ENCODE peak calls at places on chromosomes 2 and 18, in five cellular contexts. D is stimulated activated CD4-positive, alpha-beta T cell treated with anti-CD3 and anti-CD28 coated beads, Interleukin-4, amount 100 ng/mL, for 4 hours; A is left cardiac atrium; E is left lung; Z is stimulated activated CD8-positive, alpha-beta memory T cell treated with anti-CD3 and anti-CD28 coated beads, Interleukin-12 subunit alpha, Interleukin-12 subunit beta, amount 100 ng/mL, for 4 hours. V is an unnamed sample.

GRCh38 chr2:191355170-191355758 is 110.1 kb downstream of the MYO1B start:
- DNase-seq in A (no peak), Z (no peak), E (no peak), D (no peak), V (no peak)

GRCh38 chr2:218332920-218333645 is 23.6 kb upstream of the CATIP start:
- DNase-seq in A (no peak), E (no peak), Z (no peak), D (no peak), V (no peak)

GRCh38 chr18:36200354-36200771 is 13.1 kb downstream of the MOCOS start:
- DNase-seq in Z (no peak), E (no peak), D (no peak), A (no peak), V (no peak)

GRCh38 chr2:67619204-67619603 is 222.1 kb downstream of the ETAA1 start:
- DNase-seq in A (no peak), Z (no peak), E (no peak), D (no peak), V (no peak)

GRCh38 chr2:141386168-141386567 is 744.6 kb downstream of the LRP1B start:
- DNase-seq in D (no peak), E (no peak), Z (no peak), A (no peak), V (no peak)

GRCh38 chr2:42335514-42336104 is 25.4 kb downstream of the COX7A2L start:
- DNase-seq in Z (no peak), D (no peak), A (no peak), E (no peak), V (no peak)

GRCh38 chr2:164920430-164920829 is 34.9 kb downstream of the SLC38A11 start:
- DNase-seq in E (no peak), A (no peak), Z (no peak), D (no peak), V (no peak)

GRCh38 chr2:237209046-237209375 is 123.3 kb downstream of the COPS8 start:
- DNase-seq in Z (no peak), A (no peak), E (no peak), D (no peak), V (no peak)

GRCh38 chr2:187461294-187462261 is 13.5 kb upstream of the CALCRL start:
- DNase-seq in A (peak), D (no peak), Z (no peak), E (peak), V (no peak)

GRCh38 chr2:185978634-185979405 is 240.2 kb downstream of the FSIP2 start:
- DNase-seq in D (no peak), A (no peak), E (no peak), Z (no peak), V (no peak)

GRCh38 chr2:20356042-20356441 is 5.4 kb upstream of the PUM2 start:
- DNase-seq in Z (no peak), E (no peak), A (no peak), D (no peak), V (no peak)

GRCh38 chr18:58054041-58054733 is 10.2 kb downstream of the NEDD4L start:
- DNase-seq in E (no peak), Z (no peak), A (no peak), D (no peak), V (no peak)

GRCh38 chr18:10353791-10354190 is 100.6 kb upstream of the APCDD1 start:
- DNase-seq in E (no peak), A (no peak), Z (no peak), D (no peak), V (no peak)

GRCh38 chr2:216713691-216714411 is 18.5 kb upstream of the IGFBP5 start:
- DNase-seq in A (peak), D (no peak), E (no peak), Z (no peak), V (no peak)

GRCh38 chr2:96856776-96857673 is 791 bp downstream of the ANKRD39 start:
- DNase-seq in Z (no peak), D (no peak), A (no peak), E (no peak), V (no peak)

GRCh38 chr2:223169830-223170605 is 118.0 kb downstream of the KCNE4 start:
- DNase-seq in E (no peak), Z (no peak), D (no peak), A (no peak), V (no peak)

GRCh38 chr18:8959551-8960135 is 142.9 kb upstream of the NDUFV2 start:
- DNase-seq in A (no peak), D (no peak), Z (no peak), E (no peak), V (no peak)

GRCh38 chr2:63544017-63544627 is 44.2 kb downstream of the WDPCP start:
- DNase-seq in Z (no peak), A (no peak), D (no peak), E (no peak), V (no peak)

GRCh38 chr2:152354909-152355308 is 19.9 kb downstream of the FMNL2 start:
- DNase-seq in D (no peak), Z (no peak), A (no peak), E (no peak), V (no peak)

GRCh38 chr18:43634994-43635393 is 357.7 kb upstream of the SYT4 start:
- DNase-seq in E (no peak), A (no peak), Z (no peak), D (no peak), V (no peak)

GRCh38 chr18:13486686-13487085 is 239.7 kb downstream of the FAM210A start:
- DNase-seq in E (no peak), D (no peak), A (no peak), Z (no peak), V (no peak)

GRCh38 chr2:39996653-39997080 is 217.6 kb upstream of the THUMPD2 start:
- DNase-seq in D (no peak), Z (no peak), E (no peak), A (no peak), V (no peak)

GRCh38 chr18:74745658-74746403 is 148.2 kb downstream of the ZNF407 start:
- DNase-seq in D (no peak), Z (no peak), A (no peak), E (no peak), V (no peak)

GRCh38 chr18:25830787-25831186 is 259.6 kb downstream of the SS18 start:
- DNase-seq in E (no peak), D (no peak), Z (no peak), A (peak), V (no peak)

GRCh38 chr18:10271481-10271880 is 183.0 kb upstream of the APCDD1 start:
- DNase-seq in E (no peak), A (no peak), D (no peak), Z (no peak), V (no peak)

GRCh38 chr2:11103984-11104793 is 51.1 kb upstream of the SLC66A3 start:
- DNase-seq in Z (no peak), D (no peak), A (no peak), E (no peak), V (no peak)

GRCh38 chr2:62197017-62197586 is 1.2 kb downstream of the B3GNT2 start:
- DNase-seq in Z (peak), D (peak), E (peak), A (peak), V (no peak)

GRCh38 chr2:7598402-7598801 is 681.2 kb downstream of the RNF144A start:
- DNase-seq in E (no peak), Z (no peak), D (no peak), A (no peak), V (no peak)

GRCh38 chr2:197414039-197414438 is 20.8 kb downstream of the SF3B1 start:
- DNase-seq in E (no peak), Z (no peak), A (no peak), D (no peak), V (no peak)

GRCh38 chr2:111898703-111899514 is 502 bp downstream of the MERTK start:
- DNase-seq in D (no peak), Z (no peak), E (no peak), A (peak), V (no peak)

GRCh38 chr2:15912203-15912602 is 28.1 kb upstream of the MYCN start:
- DNase-seq in D (no peak), Z (no peak), A (peak), E (no peak), V (no peak)

GRCh38 chr2:175880-176800 is 87.7 kb downstream of the SH3YL1 start:
- DNase-seq in A (no peak), D (peak), Z (no peak), E (no peak), V (no peak)

GRCh38 chr2:46943881-46944798 is 28.5 kb upstream of the MCFD2 start:
- DNase-seq in E (no peak), A (no peak), D (peak), Z (peak), V (no peak)

GRCh38 chr2:98508690-98509054 is 64.0 kb downstream of the INPP4A start:
- DNase-seq in A (peak), D (peak), Z (no peak), E (peak), V (no peak)

GRCh38 chr2:36663851-36664715 is 32.4 kb upstream of the VIT start:
- DNase-seq in Z (no peak), A (no peak), E (no peak), D (no peak), V (no peak)

GRCh38 chr2:52904511-52904910 is 863.1 kb upstream of the CHAC2 start:
- DNase-seq in Z (no peak), E (no peak), A (no peak), D (no peak), V (no peak)